ENCODE peak calls at places on chromosome 19, in four cellular contexts. B is ascending aorta, Z is body of pancreas, T is suprapubic skin. P is an unnamed sample.

GRCh38 chr19:18789422-18789832 is 1.7 kb downstream of the COMP start:
- DNase-seq in B (no peak), T (no peak), Z (no peak), P (no peak)

GRCh38 chr19:54478677-54479266 is 5.7 kb upstream of the CDC42EP5 start:
- DNase-seq in B (no peak), Z (no peak), T (no peak), P (no peak)

GRCh38 chr19:5621945-5622464 is 571 bp downstream of the SAFB2 start:
- DNase-seq in T (peak; percentile 77), Z (peak; percentile 19), B (no peak), P (no peak)

GRCh38 chr19:49513746-49514118 is 1.3 kb downstream of the FCGRT start:
- DNase-seq in T (no peak), B (no peak), Z (no peak), P (no peak)

GRCh38 chr19:33426621-33427475 is 53.3 kb downstream of the CEBPG start:
- DNase-seq in T (no peak), Z (no peak), B (no peak), P (no peak)

GRCh38 chr19:36101550-36102327 is 9.2 kb upstream of the OVOL3 start:
- DNase-seq in T (no peak), B (no peak), Z (no peak), P (no peak)

GRCh38 chr19:52492201-52492960 is 35.1 kb upstream of the ZNF808 start:
- DNase-seq in B (no peak), Z (no peak), T (no peak), P (no peak)

GRCh38 chr19:20186163-20186562 is 19.1 kb downstream of the ZNF486 start:
- DNase-seq in Z (no peak), B (no peak), T (no peak), P (no peak)

GRCh38 chr19:45901912-45902650 is at the start of gene MYPOP:
- DNase-seq in Z (no peak), T (no peak), B (no peak), P (peak; percentile 21)

GRCh38 chr19:1481893-1482360 is 2.9 kb upstream of the C19orf25 start:
- DNase-seq in Z (no peak), B (no peak), T (peak; percentile 62), P (no peak)

GRCh38 chr19:2702170-2703076 is at the start of gene GNG7:
- DNase-seq in T (peak; percentile 90), Z (peak; percentile 97), B (peak; percentile 93), P (peak; percentile 95)

GRCh38 chr19:18419195-18419698 is at the start of gene SSBP4:
- DNase-seq in T (peak; percentile 79), Z (peak; percentile 76), B (peak; percentile 86), P (no peak)

GRCh38 chr19:55368701-55369563 is 1.3 kb downstream of the IL11 start:
- DNase-seq in T (no peak), Z (no peak), B (no peak), P (no peak)

GRCh38 chr19:1254081-1254527 is 5.7 kb downstream of the MIDN start:
- DNase-seq in B (no peak), T (no peak), Z (no peak), P (no peak)

GRCh38 chr19:20103091-20103501 is 25.3 kb downstream of the ZNF90 start:
- DNase-seq in Z (no peak), B (no peak), T (no peak), P (no peak)

GRCh38 chr19:11223208-11223607 is 16.2 kb upstream of the ANGPTL8 start:
- DNase-seq in T (no peak), Z (no peak), B (no peak), P (no peak)

GRCh38 chr19:5340637-5341447 is at the start of gene PTPRS:
- DNase-seq in Z (peak; percentile 76), B (peak; percentile 82), T (peak; percentile 79), P (peak; percentile 71)

GRCh38 chr19:5395541-5395940 is 54.9 kb upstream of the PTPRS start:
- DNase-seq in B (no peak), Z (no peak), T (no peak), P (no peak)

GRCh38 chr19:18587962-18588610 is 512 bp upstream of the REX1BD start:
- DNase-seq in T (no peak), Z (no peak), B (no peak), P (no peak)

GRCh38 chr19:17073869-17074627 is 1.2 kb downstream of the HAUS8 start:
- DNase-seq in B (no peak), T (no peak), Z (no peak), P (no peak)

GRCh38 chr19:19406878-19407639 is 1.6 kb downstream of the GATAD2A start:
- DNase-seq in B (no peak), Z (peak; percentile 58), T (no peak), P (no peak)

GRCh38 chr19:1845642-1846041 is 2.6 kb downstream of the REXO1 start:
- DNase-seq in B (no peak), Z (no peak), T (no peak), P (no peak)

GRCh38 chr19:5621311-5621944 is 1.1 kb downstream of the SAFB2 start:
- DNase-seq in Z (peak; percentile 27), B (no peak), T (no peak), P (no peak)

GRCh38 chr19:34428549-34429285 is 536 bp downstream of the UBA2 start:
- DNase-seq in T (no peak), B (peak; percentile 71), Z (peak; percentile 17), P (no peak)

GRCh38 chr19:41373993-41374392 is 2.3 kb upstream of the TMEM91 start:
- DNase-seq in B (peak; percentile 84), T (peak; percentile 82), Z (peak; percentile 86), P (peak; percentile 89)

GRCh38 chr19:17855333-17856152 is 4.2 kb upstream of the RPL18A start:
- DNase-seq in Z (peak; percentile 87), B (peak; percentile 89), T (peak; percentile 89), P (peak; percentile 80)

GRCh38 chr19:18533058-18533457 is 10.3 kb downstream of the FKBP8 start:
- DNase-seq in Z (no peak), T (no peak), B (no peak), P (no peak)

GRCh38 chr19:1167687-1168561 is 6.1 kb downstream of the SBNO2 start:
- DNase-seq in B (no peak), T (peak; percentile 70), Z (no peak), P (no peak)

GRCh38 chr19:34260771-34261173 is 6.4 kb downstream of the GARRE1 start:
- DNase-seq in B (no peak), T (peak; percentile 37), Z (no peak), P (no peak)

GRCh38 chr19:40605201-40605971 is 4.2 kb downstream of the LTBP4 start:
- DNase-seq in T (peak; percentile 90), B (peak; percentile 83), Z (peak; percentile 88), P (peak; percentile 82)

DNA sequence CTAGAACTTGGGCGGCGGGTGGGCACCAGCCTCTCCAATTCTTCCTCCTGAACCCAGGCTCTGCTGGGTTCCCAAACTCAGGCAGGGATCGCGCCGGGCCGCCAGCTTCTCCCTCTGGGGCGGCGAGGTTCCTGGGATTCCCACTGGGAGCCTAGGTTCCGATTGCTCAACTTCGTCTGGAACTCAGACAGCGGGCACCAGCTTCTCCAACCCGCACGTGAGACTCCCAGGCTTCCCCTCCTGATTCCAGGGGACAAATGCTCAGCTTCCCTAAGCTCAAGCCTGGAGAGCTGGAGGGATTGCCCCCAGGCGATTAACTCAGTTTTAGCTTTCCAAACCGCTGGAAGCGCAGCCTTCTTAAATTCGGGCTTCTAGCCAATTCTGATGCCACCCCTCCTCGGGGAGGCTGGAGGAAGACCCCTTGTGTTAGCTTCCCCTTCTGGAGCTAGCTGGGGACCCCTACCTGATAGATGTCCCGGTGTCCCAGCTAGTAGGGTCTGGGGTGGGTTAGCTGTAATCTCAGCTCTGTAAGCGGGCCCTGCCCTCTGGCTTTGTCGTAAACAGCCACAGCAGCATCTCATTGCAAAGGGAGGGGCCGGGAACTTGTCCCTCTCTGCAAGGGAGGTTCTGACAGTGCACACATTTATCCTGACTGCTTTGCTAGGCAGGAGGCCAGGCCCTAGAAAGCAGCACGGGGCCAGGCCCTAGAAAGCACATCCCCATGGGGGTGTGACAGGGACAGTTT is 671 bp downstream of the MCOLN1 start:
- DNase-seq in T (no peak), B (no peak), Z (no peak), P (no peak)
- H3K27ac ChIP-seq in T (peak overlapping the region; percentile 85), B (peak overlapping the region; percentile 10), Z (no peak overlapping the region), P (no peak overlapping the region)

GRCh38 chr19:50968709-50969412 is 530 bp downstream of the KLK6 start:
- DNase-seq in Z (no peak), T (no peak), B (no peak), P (no peak)

GRCh38 chr19:50964266-50964665 is 5.1 kb downstream of the KLK6 start:
- DNase-seq in B (no peak), Z (no peak), T (no peak), P (no peak)

GRCh38 chr19:50967924-50968708 is 1.3 kb downstream of the KLK6 start:
- DNase-seq in Z (no peak), B (no peak), T (no peak), P (no peak)

GRCh38 chr19:50972795-50973376 is 3.5 kb upstream of the KLK6 start:
- DNase-seq in T (no peak), B (no peak), Z (no peak), P (no peak)

GRCh38 chr19:50969413-50969760 is at the start of gene KLK6:
- DNase-seq in T (no peak), Z (no peak), B (no peak), P (peak; percentile 63)
- H3K9me3 ChIP-seq in T (no peaks in the 10 kb centered on the region), Z (no peaks in the 10 kb centered on the region), B (no peaks in the 10 kb centered on the region), P (no peaks in the 10 kb centered on the region)

GRCh38 chr19:30694156-30694555 is 322.0 kb downstream of the ZNF536 start:
- DNase-seq in B (no peak), T (no peak), Z (no peak), P (no peak)

GRCh38 chr19:30693179-30693578 is 321.0 kb downstream of the ZNF536 start:
- DNase-seq in T (no peak), Z (no peak), B (no peak), P (no peak)

GRCh38 chr19:30691767-30692516 is 319.8 kb downstream of the ZNF536 start:
- DNase-seq in Z (no peak), T (no peak), B (no peak), P (no peak)

GRCh38 chr19:30690935-30691505 is 318.8 kb downstream of the ZNF536 start:
- DNase-seq in B (no peak), T (no peak), Z (no peak), P (no peak)

DNA sequence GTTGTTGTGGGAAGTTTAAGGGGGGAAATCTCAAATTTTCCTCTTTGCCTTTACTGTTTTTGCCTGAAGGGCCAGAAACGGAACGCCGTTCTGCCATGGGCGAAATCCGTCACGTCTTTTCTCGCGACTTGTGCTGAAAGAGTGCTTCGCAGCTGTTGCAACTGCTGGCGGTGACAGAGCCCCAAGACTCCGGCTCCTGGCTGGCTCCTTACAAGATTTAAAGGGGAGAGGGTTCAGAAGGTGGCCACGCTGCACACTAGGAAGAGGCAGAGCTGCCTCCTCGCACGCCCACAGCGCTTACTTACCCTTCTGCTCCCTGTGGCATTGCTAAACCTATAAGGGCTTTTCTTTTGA is 320.3 kb downstream of the ZNF536 start:
- DNase-seq in B (peak; percentile 56), T (no peak), Z (no peak), P (no peak)
- H3K27ac ChIP-seq in B (no peak overlapping the region), T (peak overlapping the region; percentile 63), Z (no peak overlapping the region), P (peak overlapping the region; percentile 85)

GRCh38 chr19:39060130-39060529 is 24.0 kb upstream of the ACP7 start:
- DNase-seq in Z (no peak), T (no peak), B (no peak), P (no peak)
- H3K9me3 ChIP-seq in Z (no peaks in the 10 kb centered on the region), T (no peaks in the 10 kb centered on the region), B (no peaks in the 10 kb centered on the region), P (no peaks in the 10 kb centered on the region)